ENCODE peak calls at places on chromosomes 3 and 15, in five cellular contexts. One of them, this sample, is unnamed. For H3K4me1, the result is how much of the 10 kb centered on the place peaks cover.

GRCh38 chr3:158731938-158732855 is at the start of gene RARRES1:
- DNase-seq in transverse colon: peak
- DNase-seq in mammary epithelial cell: peak
- DNase-seq in heart left ventricle: peak
- DNase-seq in psoas muscle: peak
- DNase-seq in this sample: peak

GRCh38 chr3:58356054-58356453 is 23.4 kb downstream of the PXK start:
- DNase-seq in transverse colon: peak
- DNase-seq in mammary epithelial cell: peak
- DNase-seq in psoas muscle: no peak
- DNase-seq in heart left ventricle: no peak
- DNase-seq in this sample: peak

GRCh38 chr15:43939070-43939469 is 112.3 kb downstream of the WDR76 start:
- DNase-seq in mammary epithelial cell: no peak
- DNase-seq in heart left ventricle: no peak
- DNase-seq in psoas muscle: no peak
- DNase-seq in transverse colon: peak
- DNase-seq in this sample: no peak

GRCh38 chr15:77688270-77689058 is 55.8 kb upstream of the LINGO1 start:
- DNase-seq in transverse colon: no peak
- DNase-seq in mammary epithelial cell: no peak
- DNase-seq in psoas muscle: peak
- DNase-seq in heart left ventricle: no peak
- DNase-seq in this sample: no peak

GRCh38 chr3:131714585-131715220 is 211.9 kb upstream of the MRPL3 start:
- DNase-seq in mammary epithelial cell: no peak
- DNase-seq in psoas muscle: no peak
- DNase-seq in heart left ventricle: no peak
- DNase-seq in transverse colon: no peak
- DNase-seq in this sample: no peak

GRCh38 chr15:80559320-80559693 is 135.8 kb upstream of the ABHD17C start:
- DNase-seq in transverse colon: no peak
- DNase-seq in mammary epithelial cell: no peak
- DNase-seq in psoas muscle: no peak
- DNase-seq in heart left ventricle: no peak
- DNase-seq in this sample: no peak

GRCh38 chr15:67178569-67179210 is 75.8 kb downstream of the AAGAB start:
- DNase-seq in mammary epithelial cell: peak
- DNase-seq in psoas muscle: no peak
- DNase-seq in heart left ventricle: no peak
- DNase-seq in transverse colon: no peak
- DNase-seq in this sample: no peak

GRCh38 chr3:52606373-52607085 is 70.1 kb downstream of the UQCC5 start:
- DNase-seq in heart left ventricle: peak
- DNase-seq in transverse colon: peak
- DNase-seq in psoas muscle: no peak
- DNase-seq in mammary epithelial cell: peak
- DNase-seq in this sample: peak

GRCh38 chr3:144821583-144821982 is 850.0 kb downstream of the DIPK2A start:
- DNase-seq in heart left ventricle: no peak
- DNase-seq in transverse colon: no peak
- DNase-seq in psoas muscle: no peak
- DNase-seq in mammary epithelial cell: peak
- DNase-seq in this sample: no peak

GRCh38 chr3:19070325-19070724 is 78.0 kb upstream of the KCNH8 start:
- DNase-seq in psoas muscle: no peak
- DNase-seq in transverse colon: no peak
- DNase-seq in mammary epithelial cell: no peak
- DNase-seq in heart left ventricle: no peak
- DNase-seq in this sample: no peak

GRCh38 chr3:187992609-187993008 is 161.3 kb upstream of the LPP start:
- DNase-seq in heart left ventricle: no peak
- DNase-seq in psoas muscle: no peak
- DNase-seq in transverse colon: no peak
- DNase-seq in mammary epithelial cell: no peak
- DNase-seq in this sample: no peak

GRCh38 chr15:31372635-31373091 is 46.0 kb downstream of the KLF13 start:
- DNase-seq in transverse colon: no peak
- DNase-seq in mammary epithelial cell: peak
- DNase-seq in psoas muscle: peak
- DNase-seq in heart left ventricle: peak
- DNase-seq in this sample: peak

GRCh38 chr3:146019508-146019907 is 141.5 kb downstream of the PLOD2 start:
- DNase-seq in transverse colon: no peak
- DNase-seq in mammary epithelial cell: peak
- DNase-seq in heart left ventricle: no peak
- DNase-seq in psoas muscle: no peak
- DNase-seq in this sample: no peak

GRCh38 chr15:92611995-92612745 is 43.4 kb downstream of the FAM174B start:
- DNase-seq in psoas muscle: no peak
- DNase-seq in mammary epithelial cell: no peak
- DNase-seq in heart left ventricle: no peak
- DNase-seq in transverse colon: no peak
- DNase-seq in this sample: no peak

GRCh38 chr15:89200182-89200581 is 21.2 kb downstream of the RLBP1 start:
- DNase-seq in transverse colon: no peak
- DNase-seq in psoas muscle: no peak
- DNase-seq in heart left ventricle: no peak
- DNase-seq in mammary epithelial cell: no peak
- DNase-seq in this sample: no peak

GRCh38 chr3:23797490-23797889 is 8.3 kb upstream of the UBE2E1 start:
- DNase-seq in psoas muscle: no peak
- DNase-seq in mammary epithelial cell: no peak
- DNase-seq in heart left ventricle: no peak
- DNase-seq in transverse colon: no peak
- DNase-seq in this sample: no peak

GRCh38 chr15:49889525-49889924 is 229.5 kb downstream of the ATP8B4 start:
- DNase-seq in transverse colon: no peak
- DNase-seq in mammary epithelial cell: no peak
- DNase-seq in psoas muscle: no peak
- DNase-seq in heart left ventricle: no peak
- DNase-seq in this sample: no peak

GRCh38 chr15:59339252-59339672 is 33.4 kb downstream of the MYO1E start:
- DNase-seq in transverse colon: no peak
- DNase-seq in mammary epithelial cell: peak
- DNase-seq in heart left ventricle: no peak
- DNase-seq in psoas muscle: no peak
- DNase-seq in this sample: no peak

GRCh38 chr3:4980229-4981159 is 1.3 kb downstream of the BHLHE40 start:
- DNase-seq in mammary epithelial cell: peak
- DNase-seq in psoas muscle: peak
- DNase-seq in transverse colon: peak
- DNase-seq in heart left ventricle: peak
- DNase-seq in this sample: peak

GRCh38 chr15:44157679-44158078 is 37.4 kb downstream of the FRMD5 start:
- DNase-seq in psoas muscle: no peak
- DNase-seq in heart left ventricle: no peak
- DNase-seq in transverse colon: no peak
- DNase-seq in mammary epithelial cell: peak
- DNase-seq in this sample: no peak

GRCh38 chr15:57217716-57218598 is 158.3 kb upstream of the CGNL1 start:
- DNase-seq in psoas muscle: no peak
- DNase-seq in mammary epithelial cell: peak
- DNase-seq in heart left ventricle: no peak
- DNase-seq in transverse colon: no peak
- DNase-seq in this sample: no peak

GRCh38 chr15:57667171-57667924 is 39.2 kb upstream of the POLR2M start:
- DNase-seq in mammary epithelial cell: peak
- DNase-seq in psoas muscle: no peak
- DNase-seq in heart left ventricle: no peak
- DNase-seq in transverse colon: no peak
- DNase-seq in this sample: no peak

GRCh38 chr3:158918008-158918407 is 116.2 kb downstream of the MFSD1 start:
- DNase-seq in mammary epithelial cell: peak
- DNase-seq in psoas muscle: no peak
- DNase-seq in transverse colon: peak
- DNase-seq in heart left ventricle: no peak
- DNase-seq in this sample: peak

GRCh38 chr15:81987628-81988027 is 58.2 kb downstream of the MEX3B start:
- DNase-seq in heart left ventricle: no peak
- DNase-seq in psoas muscle: no peak
- DNase-seq in transverse colon: no peak
- DNase-seq in mammary epithelial cell: no peak
- DNase-seq in this sample: no peak

GRCh38 chr3:105429034-105429762 is 62.5 kb downstream of the ALCAM start:
- DNase-seq in mammary epithelial cell: no peak
- DNase-seq in transverse colon: no peak
- DNase-seq in psoas muscle: no peak
- DNase-seq in heart left ventricle: no peak
- DNase-seq in this sample: no peak

GRCh38 chr3:120077726-120078125 is 16.5 kb downstream of the GSK3B start:
- DNase-seq in mammary epithelial cell: no peak
- DNase-seq in heart left ventricle: no peak
- DNase-seq in psoas muscle: no peak
- DNase-seq in transverse colon: no peak
- DNase-seq in this sample: no peak

GRCh38 chr15:31161990-31162389 is 60.5 kb upstream of the TRPM1 start:
- DNase-seq in heart left ventricle: no peak
- DNase-seq in transverse colon: no peak
- DNase-seq in mammary epithelial cell: no peak
- DNase-seq in psoas muscle: no peak
- DNase-seq in this sample: no peak

GRCh38 chr3:154931484-154931883 is 148.6 kb upstream of the MME start:
- DNase-seq in transverse colon: no peak
- DNase-seq in psoas muscle: no peak
- DNase-seq in mammary epithelial cell: peak
- DNase-seq in heart left ventricle: no peak
- DNase-seq in this sample: no peak

GRCh38 chr3:107416886-107417285 is 39.6 kb downstream of the CCDC54 start:
- DNase-seq in transverse colon: no peak
- DNase-seq in heart left ventricle: no peak
- DNase-seq in psoas muscle: no peak
- DNase-seq in mammary epithelial cell: peak
- DNase-seq in this sample: no peak

GRCh38 chr3:129605593-129606521 is 619 bp downstream of the PLXND1 start:
- DNase-seq in psoas muscle: peak
- DNase-seq in mammary epithelial cell: peak
- DNase-seq in heart left ventricle: peak
- DNase-seq in transverse colon: no peak
- DNase-seq in this sample: peak

GRCh38 chr15:61137139-61137792 is 91.8 kb downstream of the RORA start:
- DNase-seq in mammary epithelial cell: no peak
- DNase-seq in transverse colon: no peak
- DNase-seq in psoas muscle: no peak
- DNase-seq in heart left ventricle: no peak
- DNase-seq in this sample: no peak

GRCh38 chr15:27183182-27183581 is 212.2 kb downstream of the GABRG3 start:
- DNase-seq in mammary epithelial cell: no peak
- DNase-seq in heart left ventricle: no peak
- DNase-seq in psoas muscle: no peak
- DNase-seq in transverse colon: no peak
- DNase-seq in this sample: no peak

GRCh38 chr15:93203036-93203435 is 114.0 kb upstream of the RGMA start:
- DNase-seq in psoas muscle: no peak
- DNase-seq in transverse colon: no peak
- DNase-seq in mammary epithelial cell: no peak
- DNase-seq in heart left ventricle: no peak
- DNase-seq in this sample: no peak

GRCh38 chr3:107752202-107752990 is 229.6 kb downstream of the BBX start:
- DNase-seq in psoas muscle: no peak
- DNase-seq in heart left ventricle: no peak
- DNase-seq in mammary epithelial cell: no peak
- DNase-seq in transverse colon: no peak
- DNase-seq in this sample: no peak

GRCh38 chr3:159783780-159784747 is 204.6 kb upstream of the IL12A start:
- DNase-seq in heart left ventricle: no peak
- DNase-seq in psoas muscle: no peak
- DNase-seq in transverse colon: no peak
- DNase-seq in mammary epithelial cell: peak
- DNase-seq in this sample: no peak

GRCh38 chr3:197428117-197428761 is 127.5 kb downstream of the BDH1 start:
- DNase-seq in transverse colon: peak
- DNase-seq in heart left ventricle: peak
- DNase-seq in mammary epithelial cell: peak
- DNase-seq in psoas muscle: peak
- DNase-seq in this sample: peak

GRCh38 chr3:134798681-134799311 is 3.7 kb downstream of the EPHB1 start:
- DNase-seq in heart left ventricle: no peak
- DNase-seq in transverse colon: no peak
- DNase-seq in psoas muscle: no peak
- DNase-seq in mammary epithelial cell: no peak
- DNase-seq in this sample: no peak

GRCh38 chr3:113663324-113663750 is 33.1 kb downstream of the USF3 start:
- DNase-seq in transverse colon: no peak
- DNase-seq in heart left ventricle: no peak
- DNase-seq in mammary epithelial cell: no peak
- DNase-seq in psoas muscle: no peak
- DNase-seq in this sample: no peak

GRCh38 chr3:161349529-161350278 is 21.6 kb downstream of the SPTSSB start:
- DNase-seq in transverse colon: no peak
- DNase-seq in psoas muscle: no peak
- DNase-seq in mammary epithelial cell: peak
- DNase-seq in heart left ventricle: no peak
- DNase-seq in this sample: no peak

GRCh38 chr3:174355505-174355904 is 503.6 kb upstream of the NAALADL2 start:
- DNase-seq in psoas muscle: no peak
- DNase-seq in transverse colon: no peak
- DNase-seq in mammary epithelial cell: peak
- DNase-seq in heart left ventricle: no peak
- DNase-seq in this sample: no peak
- TF ChIP-seq CTCF in psoas muscle: peak
- TF ChIP-seq CTCF in transverse colon: peak
- TF ChIP-seq CTCF in mammary epithelial cell: no peak
- TF ChIP-seq CTCF in heart left ventricle: no peak
- TF ChIP-seq CTCF in this sample: peak

GRCh38 chr3:122355612-122356011 is 27.4 kb downstream of the MIX23 start:
- DNase-seq in mammary epithelial cell: no peak
- DNase-seq in heart left ventricle: no peak
- DNase-seq in transverse colon: no peak
- DNase-seq in psoas muscle: no peak
- DNase-seq in this sample: no peak
- H3K27ac ChIP-seq in mammary epithelial cell: no peak
- H3K27ac ChIP-seq in heart left ventricle: no peak
- H3K27ac ChIP-seq in transverse colon: no peak
- H3K27ac ChIP-seq in psoas muscle: no peak
- H3K27ac ChIP-seq in this sample: no peak

GRCh38 chr15:73602444-73602843 is 30.7 kb downstream of the NPTN start:
- DNase-seq in mammary epithelial cell: no peak
- DNase-seq in transverse colon: no peak
- DNase-seq in psoas muscle: no peak
- DNase-seq in heart left ventricle: no peak
- DNase-seq in this sample: no peak
- H3K4me1 ChIP-seq in mammary epithelial cell: under half
- H3K4me1 ChIP-seq in transverse colon: half or more
- H3K4me1 ChIP-seq in psoas muscle: half or more
- H3K4me1 ChIP-seq in heart left ventricle: half or more
- H3K4me1 ChIP-seq in this sample: half or more

GRCh38 chr3:151906751-151907150 is 33.3 kb downstream of the SUCNR1 start:
- DNase-seq in mammary epithelial cell: no peak
- DNase-seq in transverse colon: no peak
- DNase-seq in heart left ventricle: no peak
- DNase-seq in psoas muscle: no peak
- DNase-seq in this sample: no peak
- TF ChIP-seq CTCF in mammary epithelial cell: no peak
- TF ChIP-seq CTCF in transverse colon: no peak
- TF ChIP-seq CTCF in heart left ventricle: no peak
- TF ChIP-seq CTCF in psoas muscle: no peak
- TF ChIP-seq CTCF in this sample: no peak